ENCODE peak calls at places on chromosomes 16 and 17, in eight cellular contexts. One of them, this sample, is unnamed.

GRCh38 chr16:72978212-72978611 is 69.7 kb downstream of the ZFHX3 start:
- DNase-seq in SJSA1: no peak
- DNase-seq in right cardiac atrium: no peak
- DNase-seq in MM.1S: no peak
- DNase-seq in spleen: no peak
- DNase-seq in fibroblast of lung: no peak
- DNase-seq in brain microvascular endothelial cell: peak; percentile 24
- DNase-seq in PC-9: no peak
- DNase-seq in this sample: no peak

GRCh38 chr17:42682400-42683384 is at the start of gene CNTNAP1:
- DNase-seq in SJSA1: peak; percentile 52
- DNase-seq in spleen: no peak
- DNase-seq in brain microvascular endothelial cell: peak; percentile 43
- DNase-seq in PC-9: peak; percentile 45
- DNase-seq in MM.1S: peak; percentile 60
- DNase-seq in right cardiac atrium: peak; percentile 87
- DNase-seq in fibroblast of lung: peak; percentile 71
- DNase-seq in this sample: peak; percentile 89

GRCh38 chr17:79702071-79702470 is 28.7 kb upstream of the ENPP7 start:
- DNase-seq in right cardiac atrium: peak; percentile 36
- DNase-seq in PC-9: no peak
- DNase-seq in brain microvascular endothelial cell: no peak
- DNase-seq in MM.1S: no peak
- DNase-seq in fibroblast of lung: no peak
- DNase-seq in SJSA1: no peak
- DNase-seq in spleen: no peak
- DNase-seq in this sample: no peak

GRCh38 chr17:42618442-42619150 is 9.1 kb downstream of the TUBG1 start:
- DNase-seq in SJSA1: no peak
- DNase-seq in MM.1S: peak; percentile 97
- DNase-seq in brain microvascular endothelial cell: no peak
- DNase-seq in spleen: no peak
- DNase-seq in right cardiac atrium: peak; percentile 60
- DNase-seq in fibroblast of lung: peak; percentile 24
- DNase-seq in PC-9: peak; percentile 79
- DNase-seq in this sample: no peak

GRCh38 chr17:73722163-73722562 is 77.9 kb upstream of the SDK2 start:
- DNase-seq in PC-9: no peak
- DNase-seq in fibroblast of lung: no peak
- DNase-seq in MM.1S: no peak
- DNase-seq in SJSA1: no peak
- DNase-seq in brain microvascular endothelial cell: no peak
- DNase-seq in spleen: peak; percentile 70
- DNase-seq in right cardiac atrium: no peak
- DNase-seq in this sample: no peak

GRCh38 chr16:2912330-2913199 is 834 bp downstream of the FLYWCH1 start:
- DNase-seq in SJSA1: peak; percentile 38
- DNase-seq in spleen: peak; percentile 87
- DNase-seq in fibroblast of lung: peak; percentile 75
- DNase-seq in right cardiac atrium: peak; percentile 74
- DNase-seq in MM.1S: peak; percentile 42
- DNase-seq in brain microvascular endothelial cell: peak; percentile 43
- DNase-seq in PC-9: peak; percentile 25
- DNase-seq in this sample: no peak

GRCh38 chr17:60422162-60422665 is at the start of gene CHCT1:
- DNase-seq in MM.1S: no peak
- DNase-seq in right cardiac atrium: no peak
- DNase-seq in brain microvascular endothelial cell: no peak
- DNase-seq in PC-9: no peak
- DNase-seq in fibroblast of lung: no peak
- DNase-seq in spleen: no peak
- DNase-seq in SJSA1: no peak
- DNase-seq in this sample: peak; percentile 61

GRCh38 chr16:49274936-49275730 is 6.5 kb downstream of the CBLN1 start:
- DNase-seq in brain microvascular endothelial cell: no peak
- DNase-seq in fibroblast of lung: no peak
- DNase-seq in right cardiac atrium: no peak
- DNase-seq in spleen: no peak
- DNase-seq in MM.1S: no peak
- DNase-seq in PC-9: no peak
- DNase-seq in SJSA1: no peak
- DNase-seq in this sample: peak; percentile 51

GRCh38 chr16:1792836-1793577 is 498 bp downstream of the IGFALS start:
- DNase-seq in spleen: peak; percentile 71
- DNase-seq in SJSA1: no peak
- DNase-seq in MM.1S: no peak
- DNase-seq in right cardiac atrium: peak; percentile 42
- DNase-seq in PC-9: no peak
- DNase-seq in fibroblast of lung: no peak
- DNase-seq in brain microvascular endothelial cell: no peak
- DNase-seq in this sample: peak; percentile 77

GRCh38 chr17:70317416-70317815 is 148.1 kb downstream of the KCNJ2 start:
- DNase-seq in right cardiac atrium: no peak
- DNase-seq in PC-9: no peak
- DNase-seq in brain microvascular endothelial cell: no peak
- DNase-seq in spleen: no peak
- DNase-seq in MM.1S: no peak
- DNase-seq in SJSA1: no peak
- DNase-seq in fibroblast of lung: no peak
- DNase-seq in this sample: no peak
- H3K27ac ChIP-seq in right cardiac atrium: no peak overlapping the region
- H3K27ac ChIP-seq in PC-9: no peak overlapping the region
- H3K27ac ChIP-seq in brain microvascular endothelial cell: no peak overlapping the region
- H3K27ac ChIP-seq in spleen: no peak overlapping the region
- H3K27ac ChIP-seq in MM.1S: no peak overlapping the region
- H3K27ac ChIP-seq in SJSA1: no peak overlapping the region
- H3K27ac ChIP-seq in fibroblast of lung: no peak overlapping the region
- H3K27ac ChIP-seq in this sample: no peak overlapping the region

DNA sequence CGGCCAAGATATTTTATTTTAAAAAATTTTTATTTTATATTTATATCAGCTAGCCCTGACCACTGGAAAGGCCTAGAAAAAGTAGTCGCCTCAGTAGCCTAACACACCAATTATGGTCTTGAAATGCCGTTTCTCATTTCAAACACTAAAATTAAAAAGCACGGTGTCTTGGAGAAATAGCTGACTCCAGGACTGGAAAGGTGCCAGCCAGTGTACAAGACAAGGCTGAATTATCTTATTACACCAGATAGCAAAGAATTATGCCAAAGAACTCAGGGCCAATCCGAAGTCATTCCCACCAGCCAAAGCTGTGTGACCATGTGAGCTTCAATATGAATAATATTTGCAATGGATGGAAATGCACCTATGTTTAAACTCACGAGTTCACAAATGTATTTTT is 20.0 kb upstream of the ATP2C2 start:
- DNase-seq in fibroblast of lung: no peak
- DNase-seq in SJSA1: no peak
- DNase-seq in MM.1S: no peak
- DNase-seq in spleen: no peak
- DNase-seq in brain microvascular endothelial cell: no peak
- DNase-seq in PC-9: no peak
- DNase-seq in right cardiac atrium: no peak
- DNase-seq in this sample: no peak
- H3K27ac ChIP-seq in fibroblast of lung: no peak overlapping the region
- H3K27ac ChIP-seq in SJSA1: no peak overlapping the region
- H3K27ac ChIP-seq in MM.1S: no peak overlapping the region
- H3K27ac ChIP-seq in spleen: no peak overlapping the region
- H3K27ac ChIP-seq in brain microvascular endothelial cell: no peak overlapping the region
- H3K27ac ChIP-seq in PC-9: no peak overlapping the region
- H3K27ac ChIP-seq in right cardiac atrium: no peak overlapping the region
- H3K27ac ChIP-seq in this sample: no peak overlapping the region

GRCh38 chr17:48566717-48567116 is 11.4 kb downstream of the HOXB4 start:
- DNase-seq in MM.1S: no peak
- DNase-seq in fibroblast of lung: no peak
- DNase-seq in PC-9: no peak
- DNase-seq in SJSA1: no peak
- DNase-seq in right cardiac atrium: no peak
- DNase-seq in spleen: no peak
- DNase-seq in brain microvascular endothelial cell: no peak
- DNase-seq in this sample: no peak
- H3K27ac ChIP-seq in MM.1S: no peak overlapping the region
- H3K27ac ChIP-seq in fibroblast of lung: peak overlapping the region; percentile 86
- H3K27ac ChIP-seq in PC-9: no peak overlapping the region
- H3K27ac ChIP-seq in SJSA1: no peak overlapping the region
- H3K27ac ChIP-seq in right cardiac atrium: no peak overlapping the region
- H3K27ac ChIP-seq in spleen: peak overlapping the region; percentile 68
- H3K27ac ChIP-seq in brain microvascular endothelial cell: no peak overlapping the region
- H3K27ac ChIP-seq in this sample: peak overlapping the region; percentile 68

GRCh38 chr16:56915311-56916105 is 16.4 kb upstream of the HERPUD1 start:
- DNase-seq in brain microvascular endothelial cell: peak; percentile 58
- DNase-seq in SJSA1: peak; percentile 24
- DNase-seq in fibroblast of lung: no peak
- DNase-seq in right cardiac atrium: peak; percentile 83
- DNase-seq in MM.1S: no peak
- DNase-seq in spleen: no peak
- DNase-seq in PC-9: no peak
- DNase-seq in this sample: peak; percentile 82

GRCh38 chr16:56919099-56919800 is 12.7 kb upstream of the HERPUD1 start:
- DNase-seq in spleen: no peak
- DNase-seq in PC-9: peak; percentile 60
- DNase-seq in MM.1S: no peak
- DNase-seq in brain microvascular endothelial cell: no peak
- DNase-seq in SJSA1: no peak
- DNase-seq in fibroblast of lung: no peak
- DNase-seq in right cardiac atrium: peak; percentile 43
- DNase-seq in this sample: no peak

GRCh38 chr16:56918467-56919012 is 13.4 kb upstream of the HERPUD1 start:
- DNase-seq in brain microvascular endothelial cell: no peak
- DNase-seq in PC-9: no peak
- DNase-seq in SJSA1: no peak
- DNase-seq in right cardiac atrium: peak; percentile 17
- DNase-seq in MM.1S: no peak
- DNase-seq in fibroblast of lung: peak; percentile 38
- DNase-seq in spleen: no peak
- DNase-seq in this sample: no peak

GRCh38 chr16:56914896-56915295 is 17.0 kb upstream of the HERPUD1 start:
- DNase-seq in SJSA1: no peak
- DNase-seq in brain microvascular endothelial cell: no peak
- DNase-seq in fibroblast of lung: no peak
- DNase-seq in right cardiac atrium: peak; percentile 4
- DNase-seq in MM.1S: no peak
- DNase-seq in PC-9: no peak
- DNase-seq in spleen: no peak
- DNase-seq in this sample: no peak

DNA sequence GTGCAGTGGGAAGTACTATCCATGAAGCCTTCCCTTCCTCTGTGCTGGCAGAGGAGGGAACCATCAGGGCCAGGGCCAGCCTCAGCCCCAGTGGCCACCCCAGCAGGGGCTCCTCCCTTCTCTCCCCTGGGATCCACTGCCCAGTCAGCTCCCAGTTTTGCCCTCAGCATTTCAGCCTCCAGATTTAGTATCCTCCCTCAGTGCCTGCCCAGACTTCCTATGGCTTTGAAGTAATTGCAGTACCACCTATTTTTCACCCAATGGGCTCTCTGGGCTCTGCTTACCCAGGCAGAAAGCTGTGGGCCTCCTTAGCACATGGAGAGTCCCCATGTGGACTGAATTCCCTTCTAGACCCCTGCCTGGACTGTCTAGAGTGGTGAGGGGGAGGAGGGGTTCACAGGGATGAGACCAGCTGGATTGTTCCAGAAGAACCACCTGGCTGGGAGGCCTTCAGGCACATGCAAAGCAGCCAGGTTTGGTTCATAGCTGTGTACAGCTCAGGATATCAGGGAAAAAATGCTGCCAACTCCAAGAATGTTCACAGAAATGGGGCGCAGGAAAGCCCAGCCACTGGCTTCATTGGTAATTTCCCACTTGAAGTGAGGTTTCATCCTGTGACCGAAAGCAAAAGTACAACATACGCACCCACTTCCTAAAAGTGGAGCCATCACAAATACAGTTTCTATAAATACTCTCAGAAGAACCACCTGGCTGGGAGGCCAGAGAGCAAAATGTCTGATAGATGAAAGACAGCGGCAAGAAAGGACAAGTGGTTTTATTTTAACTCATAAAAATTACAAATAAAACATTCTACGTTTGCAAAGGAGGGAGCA is 15.2 kb upstream of the HERPUD1 start:
- DNase-seq in fibroblast of lung: no peak
- DNase-seq in SJSA1: no peak
- DNase-seq in right cardiac atrium: peak; percentile 20
- DNase-seq in spleen: no peak
- DNase-seq in PC-9: no peak
- DNase-seq in MM.1S: peak; percentile 94
- DNase-seq in brain microvascular endothelial cell: no peak
- DNase-seq in this sample: no peak
- H3K27ac ChIP-seq in fibroblast of lung: no peak overlapping the region
- H3K27ac ChIP-seq in SJSA1: no peak overlapping the region
- H3K27ac ChIP-seq in right cardiac atrium: no peak overlapping the region
- H3K27ac ChIP-seq in spleen: peak overlapping the region; percentile 92
- H3K27ac ChIP-seq in PC-9: no peak overlapping the region
- H3K27ac ChIP-seq in MM.1S: peak overlapping the region; percentile 98
- H3K27ac ChIP-seq in brain microvascular endothelial cell: peak overlapping the region; percentile 85
- H3K27ac ChIP-seq in this sample: peak overlapping the region; percentile 78

DNA sequence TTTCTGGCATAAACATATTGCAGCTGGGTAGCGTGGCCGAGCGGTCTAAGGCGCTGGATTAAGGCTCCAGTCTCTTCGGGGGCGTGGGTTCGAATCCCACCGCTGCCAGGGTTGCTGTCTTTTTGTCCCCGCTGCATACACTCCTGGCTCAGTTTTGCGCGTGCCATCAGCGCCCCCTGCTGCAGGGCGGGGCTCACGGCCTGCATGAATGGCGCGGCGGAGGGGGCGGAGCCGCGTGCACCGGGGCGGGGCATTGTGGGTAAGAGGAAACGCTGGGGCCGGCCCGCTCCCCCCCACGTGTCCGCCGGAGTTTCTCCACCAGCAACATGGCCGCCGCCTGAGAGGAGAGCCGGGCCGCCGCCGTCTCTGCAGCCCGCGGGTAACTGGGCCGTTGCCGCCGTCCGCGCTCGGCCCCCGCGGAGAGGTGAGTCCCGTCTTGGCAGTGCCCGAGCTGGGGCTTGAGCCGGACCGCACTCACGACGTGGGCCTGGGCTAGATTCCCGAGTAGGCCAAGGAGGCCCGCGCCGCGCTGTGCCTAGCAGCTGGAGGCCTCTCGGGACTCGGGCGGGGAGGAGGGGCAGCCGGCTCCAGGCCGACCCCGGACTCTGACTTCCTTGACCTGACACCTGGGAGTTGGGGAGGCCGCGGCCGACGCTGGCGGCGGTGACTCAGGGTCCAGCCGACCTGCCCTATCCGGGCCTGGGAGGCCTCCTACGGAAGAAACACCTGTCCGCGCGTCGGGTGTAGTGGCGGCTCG is at the start of gene POLR3E:
- DNase-seq in fibroblast of lung: peak; percentile 93
- DNase-seq in right cardiac atrium: peak; percentile 100
- DNase-seq in SJSA1: peak; percentile 99
- DNase-seq in brain microvascular endothelial cell: peak; percentile 98
- DNase-seq in MM.1S: peak; percentile 98
- DNase-seq in spleen: peak; percentile 100
- DNase-seq in PC-9: peak; percentile 100
- DNase-seq in this sample: peak; percentile 100
- H3K27ac ChIP-seq in fibroblast of lung: peak within 1 kb of the TSS; percentile 85
- H3K27ac ChIP-seq in right cardiac atrium: peak within 1 kb of the TSS; percentile 33
- H3K27ac ChIP-seq in SJSA1: peak within 1 kb of the TSS; percentile 63
- H3K27ac ChIP-seq in brain microvascular endothelial cell: peak within 1 kb of the TSS; percentile 84
- H3K27ac ChIP-seq in MM.1S: peak within 1 kb of the TSS; percentile 99
- H3K27ac ChIP-seq in spleen: peak within 1 kb of the TSS; percentile 92
- H3K27ac ChIP-seq in PC-9: peak within 1 kb of the TSS; percentile 84
- H3K27ac ChIP-seq in this sample: peak within 1 kb of the TSS; percentile 96

GRCh38 chr16:30996324-30996999 is 11.5 kb downstream of the HSD3B7 start:
- DNase-seq in right cardiac atrium: peak; percentile 76
- DNase-seq in MM.1S: no peak
- DNase-seq in spleen: no peak
- DNase-seq in SJSA1: peak; percentile 30
- DNase-seq in brain microvascular endothelial cell: no peak
- DNase-seq in fibroblast of lung: no peak
- DNase-seq in PC-9: no peak
- DNase-seq in this sample: no peak
- H3K27ac ChIP-seq in right cardiac atrium: no peak overlapping the region
- H3K27ac ChIP-seq in MM.1S: no peak overlapping the region
- H3K27ac ChIP-seq in spleen: peak overlapping the region; percentile 87
- H3K27ac ChIP-seq in SJSA1: peak overlapping the region; percentile 69
- H3K27ac ChIP-seq in brain microvascular endothelial cell: no peak overlapping the region
- H3K27ac ChIP-seq in fibroblast of lung: peak overlapping the region; percentile 86
- H3K27ac ChIP-seq in PC-9: no peak overlapping the region
- H3K27ac ChIP-seq in this sample: peak overlapping the region; percentile 30

This sample was measured in kidney.